ENCODE peak calls at places on chromosomes 6 and 20, in four cellular contexts. Q, Z, P and A are unnamed samples.

GRCh38 chr6:168370310-168370991 is 50.9 kb upstream of the DACT2 start:
- DNase-seq in P (no peak), Z (peak; percentile 39), Q (peak; percentile 92), A (peak; percentile 91)

GRCh38 chr6:87918461-87918941 is 129.1 kb upstream of the SPACA1 start:
- DNase-seq in Q (no peak), P (no peak), Z (no peak), A (no peak)

GRCh38 chr20:49794336-49795124 is 18.1 kb upstream of the SLC9A8 start:
- DNase-seq in Q (no peak), P (no peak), Z (no peak), A (no peak)

GRCh38 chr6:166417285-166417691 is 34.5 kb upstream of the MPC1 start:
- DNase-seq in Z (no peak), P (no peak), Q (no peak), A (no peak)

GRCh38 chr6:24223131-24223715 is 97.2 kb downstream of the NRSN1 start:
- DNase-seq in Q (no peak), P (no peak), Z (peak; percentile 42), A (no peak)

GRCh38 chr20:49427751-49428518 is 54.5 kb downstream of the KCNB1 start:
- DNase-seq in Q (no peak), P (no peak), Z (no peak), A (no peak)

GRCh38 chr6:9527679-9528286 is 887.1 kb downstream of the TFAP2A start:
- DNase-seq in Q (no peak), P (no peak), Z (no peak), A (no peak)

GRCh38 chr6:118764766-118765165 is 113.4 kb upstream of the CEP85L start:
- DNase-seq in P (no peak), Z (no peak), Q (no peak), A (no peak)

GRCh38 chr6:36977470-36977941 is 8.5 kb downstream of the MTCH1 start:
- DNase-seq in Q (peak; percentile 83), P (no peak), Z (no peak), A (no peak)

GRCh38 chr6:53335224-53335994 is 13.3 kb downstream of the ELOVL5 start:
- DNase-seq in Q (no peak), P (peak; percentile 88), Z (no peak), A (no peak)

GRCh38 chr6:138401960-138402832 is 1.8 kb upstream of the HEBP2 start:
- DNase-seq in P (no peak), Z (no peak), Q (no peak), A (no peak)

GRCh38 chr20:431012-431904 is 23.2 kb downstream of the RBCK1 start:
- DNase-seq in P (no peak), Q (peak; percentile 41), Z (peak; percentile 93), A (peak; percentile 91)

GRCh38 chr6:165943908-165944307 is 223.7 kb downstream of the TBXT start:
- DNase-seq in Q (no peak), P (no peak), Z (no peak), A (no peak)

GRCh38 chr6:136593748-136594490 is 43.7 kb upstream of the MAP7 start:
- DNase-seq in Z (peak; percentile 19), Q (no peak), P (peak; percentile 94), A (no peak)

GRCh38 chr6:108250240-108250866 is 10.5 kb downstream of the SNX3 start:
- DNase-seq in P (no peak), Z (no peak), Q (peak; percentile 44), A (no peak)

GRCh38 chr20:60172306-60172984 is 214.2 kb downstream of the CDH26 start:
- DNase-seq in P (no peak), Q (no peak), Z (no peak), A (no peak)

GRCh38 chr6:141199074-141199473 is 933.7 kb upstream of the GJE1 start:
- DNase-seq in Z (no peak), Q (no peak), P (no peak), A (no peak)

GRCh38 chr6:35214869-35215664 is 1.3 kb downstream of the SCUBE3 start:
- DNase-seq in P (no peak), Q (peak; percentile 49), Z (no peak), A (peak; percentile 42)

GRCh38 chr20:20010639-20011500 is 6.3 kb upstream of the NAA20 start:
- DNase-seq in Z (peak; percentile 91), P (no peak), Q (no peak), A (no peak)

GRCh38 chr6:169244684-169245383 is 8.8 kb downstream of the THBS2 start:
- DNase-seq in P (no peak), Q (no peak), Z (no peak), A (no peak)

GRCh38 chr6:83613378-83613777 is 95.5 kb downstream of the SNAP91 start:
- DNase-seq in Z (no peak), P (no peak), Q (no peak), A (no peak)

GRCh38 chr6:60670036-60670435 is 1616.0 kb downstream of the KHDRBS2 start:
- DNase-seq in Q (no peak), Z (no peak), P (no peak), A (no peak)

GRCh38 chr6:3356056-3356823 is 97.5 kb downstream of the PSMG4 start:
- DNase-seq in P (peak; percentile 77), Z (peak; percentile 65), Q (peak; percentile 95), A (peak; percentile 81)

DNA sequence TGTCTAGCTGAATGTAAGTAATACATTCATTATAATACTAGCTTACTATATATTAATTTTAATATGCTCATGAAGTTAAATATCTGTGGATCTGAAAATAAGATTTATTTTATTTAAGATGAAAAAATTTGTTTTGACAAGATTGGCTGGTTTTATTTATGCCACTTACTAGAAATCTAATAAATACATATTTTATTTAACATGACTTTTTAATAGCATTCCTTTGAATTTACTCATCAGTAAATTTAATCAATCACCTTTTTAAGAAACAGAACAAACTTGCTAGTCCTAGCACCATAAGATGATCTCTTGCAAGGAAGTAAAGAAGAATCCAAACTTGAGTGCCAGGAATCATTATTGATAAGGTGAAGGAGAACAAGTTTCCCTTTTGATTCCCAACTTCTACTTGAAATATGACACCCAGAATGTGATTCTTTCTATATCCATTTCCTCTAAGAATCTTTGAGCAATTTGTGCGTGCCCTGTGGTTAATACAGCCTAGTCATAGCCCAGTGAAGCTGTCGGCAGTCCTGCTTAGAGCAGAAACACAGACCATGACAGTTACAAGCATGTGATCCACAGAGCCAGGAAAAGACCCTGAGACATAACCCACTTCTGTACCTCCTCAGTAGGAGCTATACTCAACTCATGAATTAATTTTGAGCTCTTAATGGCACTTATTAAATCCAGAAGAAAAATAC is 282.3 kb upstream of the QKI start:
- DNase-seq in Q (no peak), Z (no peak), P (no peak), A (no peak)
- TF ChIP-seq ZBTB33 in Q (no peak), Z (no peak), P (no peak), A (no peak)

GRCh38 chr6:125747589-125748533 is 1.6 kb upstream of the HEY2 start:
- DNase-seq in Q (peak; percentile 14), P (no peak), Z (no peak), A (peak; percentile 52)

GRCh38 chr6:125746731-125747588 is 2.5 kb upstream of the HEY2 start:
- DNase-seq in P (no peak), Z (peak; percentile 59), Q (peak; percentile 42), A (no peak)

GRCh38 chr6:125749112-125749863 is at the start of gene HEY2:
- DNase-seq in Z (peak; percentile 84), Q (peak; percentile 99), P (peak; percentile 33), A (peak; percentile 99)

GRCh38 chr6:125749864-125750691 is 646 bp downstream of the HEY2 start:
- DNase-seq in Z (no peak), Q (peak; percentile 13), P (no peak), A (no peak)

GRCh38 chr6:125748534-125749111 is 809 bp upstream of the HEY2 start:
- DNase-seq in P (no peak), Z (peak; percentile 12), Q (no peak), A (peak; percentile 36)
- TF ChIP-seq NFIC in P (no peak), Z (no peak), Q (no peak), A (no peak)

GRCh38 chr20:24978493-24978892 is 14.1 kb downstream of the APMAP start:
- DNase-seq in Z (no peak), Q (no peak), P (no peak), A (no peak)
- TF ChIP-seq ZBTB33 in Z (no peak), Q (no peak), P (no peak), A (no peak)

DNA sequence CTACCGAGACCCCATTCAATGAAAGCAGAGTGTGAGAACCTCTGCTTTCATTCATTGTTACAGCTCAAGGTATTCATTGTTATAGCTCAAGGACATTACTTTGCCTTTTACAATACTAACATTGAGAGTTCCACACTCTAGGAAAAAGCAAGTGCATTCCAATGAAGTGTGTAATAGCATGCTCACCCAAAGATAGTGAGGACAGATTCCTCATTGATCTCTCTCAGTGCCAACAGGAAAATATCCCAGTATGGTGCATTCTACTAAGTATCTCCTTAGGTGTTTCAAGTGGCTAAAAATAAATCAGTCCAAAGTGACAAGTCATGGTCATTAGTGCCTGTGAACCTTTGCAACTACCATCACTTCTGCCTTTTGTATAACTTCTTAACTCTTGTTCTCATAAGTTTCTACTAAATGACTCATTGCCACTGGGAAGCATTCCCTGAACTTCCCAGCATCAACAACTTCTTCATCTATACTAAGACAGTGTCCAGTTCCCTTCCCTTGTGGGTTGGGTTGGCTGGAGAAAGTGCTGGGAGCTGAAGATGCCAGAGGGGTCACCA is 140.7 kb upstream of the STXBP5 start:
- DNase-seq in P (no peak), Q (no peak), Z (peak; percentile 70), A (no peak)
- TF ChIP-seq NFIC in P (no peak), Q (no peak), Z (no peak), A (peak; percentile 40)